ENCODE peak calls at places on chromosomes 11 and 22, in ten cellular contexts. U is left cardiac atrium; T is NB4; I is LHCN-M2; N is stimulated activated naive CD4-positive, alpha-beta T cell; G is NCI-H1105; C is GM18507; H is adrenal gland; X is stomach; A is stimulated activated CD4-positive, alpha-beta T cell treated with anti-CD3 and anti-CD28 coated beads, TNF-alpha, amount 100 ng/mL, for 1 hour. J is an unnamed sample.

GRCh38 chr11:133065847-133066485 is 466.3 kb downstream of the OPCML start:
- DNase-seq in U (no peak), T (peak; percentile 27), I (no peak), N (no peak), G (no peak), C (no peak), H (no peak), X (no peak), A (no peak), J (peak; percentile 53)

GRCh38 chr11:134668076-134668475 is 256.0 kb upstream of the B3GAT1 start:
- DNase-seq in U (no peak), T (no peak), I (no peak), N (no peak), G (no peak), C (no peak), H (no peak), X (peak; percentile 7), A (no peak), J (no peak)

GRCh38 chr11:66326261-66327111 is 9.6 kb upstream of the CD248 start:
- DNase-seq in U (peak; percentile 68), T (peak; percentile 44), I (no peak), N (peak; percentile 36), G (no peak), C (no peak), H (peak; percentile 43), X (no peak), A (no peak), J (no peak)

GRCh38 chr11:12089473-12089872 is 20.9 kb upstream of the MICAL2 start:
- DNase-seq in U (no peak), T (no peak), I (no peak), N (no peak), G (no peak), C (no peak), H (no peak), X (no peak), A (no peak), J (no peak)

GRCh38 chr11:2524446-2525165 is 79.8 kb downstream of the KCNQ1 start:
- DNase-seq in U (peak; percentile 14), T (no peak), I (no peak), N (no peak), G (no peak), C (no peak), H (peak; percentile 20), X (peak; percentile 26), A (no peak), J (peak; percentile 64)

GRCh38 chr11:64745219-64745522 is 1.2 kb upstream of the RASGRP2 start:
- DNase-seq in U (peak; percentile 84), T (peak; percentile 99), I (no peak), N (peak; percentile 78), G (peak; percentile 7), C (peak; percentile 43), H (peak; percentile 66), X (peak; percentile 71), A (peak; percentile 73), J (peak; percentile 79)

GRCh38 chr11:64629796-64630562 is 39.0 kb downstream of the SLC22A12 start:
- DNase-seq in U (no peak), T (no peak), I (no peak), N (no peak), G (no peak), C (no peak), H (no peak), X (no peak), A (no peak), J (no peak)

GRCh38 chr11:47590026-47590861 is 3.8 kb downstream of the FAM180B start:
- DNase-seq in U (no peak), T (no peak), I (no peak), N (no peak), G (no peak), C (no peak), H (no peak), X (no peak), A (no peak), J (no peak)

GRCh38 chr11:464316-464715 is 14.2 kb downstream of the PTDSS2 start:
- DNase-seq in U (no peak), T (no peak), I (no peak), N (no peak), G (no peak), C (no peak), H (no peak), X (no peak), A (no peak), J (no peak)

GRCh38 chr11:20031155-20032001 is 128.9 kb downstream of the DBX1 start:
- DNase-seq in U (no peak), T (no peak), I (peak; percentile 88), N (no peak), G (no peak), C (no peak), H (no peak), X (no peak), A (no peak), J (no peak)

GRCh38 chr22:11066458-11067285 is 4461.3 kb upstream of the OR11H1 start:
- DNase-seq in U (no peak), T (no peak), I (no peak), N (no peak), G (no peak), C (no peak), H (no peak), X (no peak), A (no peak), J (no peak)

GRCh38 chr22:37187891-37188761 is at the start of gene C1QTNF6:
- DNase-seq in U (peak; percentile 68), T (no peak), I (peak; percentile 15), N (no peak), G (peak; percentile 7), C (no peak), H (peak; percentile 64), X (peak; percentile 43), A (no peak), J (no peak)

GRCh38 chr11:110798231-110798630 is 86.0 kb upstream of the ARHGAP20 start:
- DNase-seq in U (no peak), T (no peak), I (no peak), N (no peak), G (no peak), C (no peak), H (no peak), X (no peak), A (no peak), J (no peak)

GRCh38 chr11:536841-537621 is at the start of gene LRRC56:
- DNase-seq in U (peak; percentile 84), T (peak; percentile 94), I (no peak), N (peak; percentile 87), G (no peak), C (peak; percentile 96), H (peak; percentile 79), X (peak; percentile 94), A (peak; percentile 79), J (peak; percentile 94)

GRCh38 chr22:30143265-30143664 is 63.0 kb downstream of the HORMAD2 start:
- DNase-seq in U (no peak), T (no peak), I (peak; percentile 34), N (no peak), G (no peak), C (no peak), H (no peak), X (no peak), A (no peak), J (no peak)

GRCh38 chr11:47669856-47670255 is 27.5 kb upstream of the MTCH2 start:
- DNase-seq in U (no peak), T (no peak), I (no peak), N (no peak), G (no peak), C (no peak), H (no peak), X (no peak), A (no peak), J (no peak)

GRCh38 chr22:24695958-24696511 is 78.5 kb downstream of the PIWIL3 start:
- DNase-seq in U (peak; percentile 27), T (peak; percentile 10), I (peak; percentile 49), N (no peak), G (no peak), C (no peak), H (no peak), X (peak; percentile 47), A (no peak), J (no peak)

GRCh38 chr11:104408630-104409029 is 244.7 kb upstream of the PDGFD start:
- DNase-seq in U (no peak), T (no peak), I (no peak), N (no peak), G (no peak), C (no peak), H (no peak), X (no peak), A (no peak), J (no peak)

GRCh38 chr22:22508274-22509176 is at the start of gene ZNF280B:
- DNase-seq in U (peak; percentile 68), T (peak; percentile 88), I (peak; percentile 75), N (peak; percentile 73), G (peak; percentile 80), C (peak; percentile 83), H (peak; percentile 81), X (peak; percentile 70), A (peak; percentile 60), J (peak; percentile 79)

GRCh38 chr22:19356708-19357269 is 65.3 kb upstream of the CLTCL1 start:
- DNase-seq in U (no peak), T (no peak), I (no peak), N (no peak), G (no peak), C (no peak), H (no peak), X (no peak), A (no peak), J (no peak)

GRCh38 chr22:23466351-23466750 is 113.7 kb downstream of the IGLL1 start:
- DNase-seq in U (no peak), T (no peak), I (no peak), N (no peak), G (no peak), C (no peak), H (no peak), X (no peak), A (no peak), J (no peak)

GRCh38 chr11:8287297-8288070 is 23.8 kb upstream of the LMO1 start:
- DNase-seq in U (no peak), T (no peak), I (no peak), N (no peak), G (no peak), C (no peak), H (no peak), X (no peak), A (no peak), J (peak; percentile 8)

GRCh38 chr11:32722255-32722654 is 72.2 kb downstream of the CCDC73 start:
- DNase-seq in U (no peak), T (no peak), I (no peak), N (no peak), G (no peak), C (no peak), H (no peak), X (no peak), A (no peak), J (no peak)

J was measured in MV-4-11.